ENCODE peak calls at places on chromosomes 6 and 20, in five cellular contexts. Q is cardiac fibroblast, M is ovary, R is lower lobe of right lung, K is PC-3. P is an unnamed sample.

GRCh38 chr6:15026832-15027231 is 219.0 kb upstream of the JARID2 start:
- DNase-seq in Q (no peak), R (no peak), K (peak; percentile 78), M (no peak), P (peak; percentile 43)

GRCh38 chr20:16580127-16580526 is 6.9 kb upstream of the KIF16B start:
- DNase-seq in K (peak; percentile 93), M (no peak), Q (peak; percentile 85), R (no peak), P (peak; percentile 76)

GRCh38 chr6:162526960-162527359 is 200.6 kb downstream of the PRKN start:
- DNase-seq in M (no peak), K (no peak), Q (no peak), R (no peak), P (no peak)

GRCh38 chr20:7207186-7207585 is 439.7 kb downstream of the BMP2 start:
- DNase-seq in M (no peak), Q (peak; percentile 8), K (peak; percentile 18), R (no peak), P (no peak)

GRCh38 chr6:163036251-163036650 is 308.5 kb downstream of the PACRG start:
- DNase-seq in M (no peak), R (no peak), K (no peak), Q (no peak), P (peak; percentile 25)

GRCh38 chr20:32626859-32627636 is 41.9 kb upstream of the NOL4L start:
- DNase-seq in R (no peak), Q (no peak), M (no peak), K (no peak), P (no peak)

GRCh38 chr6:139109558-139109957 is 25.3 kb upstream of the HECA start:
- DNase-seq in K (peak; percentile 43), R (no peak), M (no peak), Q (peak; percentile 62), P (peak; percentile 46)

GRCh38 chr6:87210979-87211378 is 55.6 kb downstream of the ZNF292 start:
- DNase-seq in Q (no peak), M (no peak), K (no peak), R (no peak), P (no peak)

GRCh38 chr6:170046786-170047626 is 243.9 kb downstream of the DLL1 start:
- DNase-seq in Q (no peak), M (no peak), K (no peak), R (peak; percentile 33), P (no peak)

GRCh38 chr20:50450961-50451752 is 59.0 kb upstream of the PTPN1 start:
- DNase-seq in K (no peak), Q (peak; percentile 64), M (peak; percentile 68), R (no peak), P (peak; percentile 77)

GRCh38 chr6:13098006-13098405 is 230.3 kb downstream of the TBC1D7 start:
- DNase-seq in Q (no peak), M (no peak), R (no peak), K (no peak), P (no peak)

GRCh38 chr6:118632359-118632758 is 19.0 kb downstream of the CEP85L start:
- DNase-seq in R (no peak), K (no peak), Q (no peak), M (no peak), P (no peak)

GRCh38 chr20:33408716-33409654 is 7.7 kb upstream of the CDK5RAP1 start:
- DNase-seq in R (no peak), Q (no peak), K (no peak), M (no peak), P (no peak)

GRCh38 chr6:26197736-26198625 is 110.8 kb downstream of the HFE start:
- DNase-seq in R (no peak), K (peak; percentile 47), Q (peak; percentile 36), M (no peak), P (no peak)

GRCh38 chr20:25197173-25197869 is 1.8 kb downstream of the ENTPD6 start:
- DNase-seq in Q (no peak), R (no peak), M (no peak), K (peak; percentile 25), P (no peak)

GRCh38 chr20:8435251-8436035 is 303.4 kb downstream of the PLCB1 start:
- DNase-seq in R (no peak), Q (no peak), K (no peak), M (no peak), P (no peak)

GRCh38 chr6:151993364-151993763 is 185.9 kb downstream of the ESR1 start:
- DNase-seq in R (no peak), Q (peak; percentile 12), K (no peak), M (peak; percentile 26), P (no peak)

GRCh38 chr6:158837684-158838625 is 18.8 kb upstream of the EZR start:
- DNase-seq in K (no peak), Q (peak; percentile 55), R (no peak), M (no peak), P (peak; percentile 67)

GRCh38 chr6:1995521-1996110 is 249.8 kb downstream of the GMDS start:
- DNase-seq in K (no peak), M (no peak), R (no peak), Q (no peak), P (no peak)
- TF ChIP-seq CTCF in K (no peak), M (no peak), R (no peak), Q (no peak), P (no peak)

GRCh38 chr6:160986831-160987230 is 4.7 kb upstream of the MAP3K4 start:
- DNase-seq in M (no peak), K (no peak), R (no peak), Q (no peak), P (no peak)
- H3K4me3 ChIP-seq in M (no peak overlapping the region), K (no peak overlapping the region), R (no peak overlapping the region), Q (no peak overlapping the region), P (no peak overlapping the region)

GRCh38 chr6:76861403-76861802 is 601.9 kb downstream of the HTR1B start:
- DNase-seq in Q (no peak), K (peak; percentile 27), M (no peak), R (no peak), P (no peak)
- TF ChIP-seq CTCF in Q (peak; percentile 35), K (peak; percentile 29), M (no peak), R (no peak), P (no peak)

DNA sequence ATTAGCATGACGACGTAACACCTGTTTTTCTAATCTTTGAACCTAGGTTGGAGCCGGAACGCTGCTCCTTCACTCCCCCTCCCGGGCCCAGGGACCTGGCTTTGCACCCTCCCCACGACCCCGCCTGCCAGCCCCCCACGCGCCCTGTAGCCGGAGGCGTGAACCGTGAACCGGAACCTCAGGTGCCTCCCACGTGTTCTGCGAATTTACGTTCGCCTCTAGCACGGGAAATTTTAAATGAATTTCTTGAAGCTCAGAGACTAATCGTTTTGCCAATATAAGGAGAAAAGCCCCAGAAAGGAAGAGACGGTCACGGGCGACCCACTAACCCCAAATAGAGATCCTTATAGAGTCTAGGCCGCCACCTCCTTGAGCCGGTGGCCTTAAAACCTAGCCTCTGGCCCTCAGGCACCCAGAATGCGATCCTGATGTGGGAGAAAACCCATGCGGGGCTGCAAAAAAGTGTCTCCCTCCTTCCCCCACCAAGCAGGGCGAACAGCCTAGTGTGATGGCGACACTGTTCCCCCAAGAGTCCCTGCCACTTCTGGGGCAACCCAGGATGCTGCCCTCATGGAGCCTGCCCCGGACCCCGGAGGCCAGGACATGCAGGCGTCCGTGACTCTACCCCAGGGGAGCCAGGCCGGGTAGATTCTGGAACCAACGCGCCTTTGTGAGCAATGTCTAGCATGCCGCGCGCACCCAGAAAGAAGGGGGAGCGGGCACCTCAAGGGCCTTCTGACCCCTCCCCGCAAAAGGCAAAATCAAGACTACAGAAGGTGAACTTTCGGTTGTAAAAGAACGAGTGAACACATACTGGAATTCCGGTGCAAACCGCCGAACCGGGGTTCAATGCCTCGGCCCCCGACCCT is 2.7 kb upstream of the SIM1 start:
- DNase-seq in M (no peak), K (no peak), Q (no peak), R (no peak), P (no peak)
- H3K4me3 ChIP-seq in M (no peak overlapping the region), K (no peak overlapping the region), Q (no peak overlapping the region), R (no peak overlapping the region), P (no peak overlapping the region)

DNA sequence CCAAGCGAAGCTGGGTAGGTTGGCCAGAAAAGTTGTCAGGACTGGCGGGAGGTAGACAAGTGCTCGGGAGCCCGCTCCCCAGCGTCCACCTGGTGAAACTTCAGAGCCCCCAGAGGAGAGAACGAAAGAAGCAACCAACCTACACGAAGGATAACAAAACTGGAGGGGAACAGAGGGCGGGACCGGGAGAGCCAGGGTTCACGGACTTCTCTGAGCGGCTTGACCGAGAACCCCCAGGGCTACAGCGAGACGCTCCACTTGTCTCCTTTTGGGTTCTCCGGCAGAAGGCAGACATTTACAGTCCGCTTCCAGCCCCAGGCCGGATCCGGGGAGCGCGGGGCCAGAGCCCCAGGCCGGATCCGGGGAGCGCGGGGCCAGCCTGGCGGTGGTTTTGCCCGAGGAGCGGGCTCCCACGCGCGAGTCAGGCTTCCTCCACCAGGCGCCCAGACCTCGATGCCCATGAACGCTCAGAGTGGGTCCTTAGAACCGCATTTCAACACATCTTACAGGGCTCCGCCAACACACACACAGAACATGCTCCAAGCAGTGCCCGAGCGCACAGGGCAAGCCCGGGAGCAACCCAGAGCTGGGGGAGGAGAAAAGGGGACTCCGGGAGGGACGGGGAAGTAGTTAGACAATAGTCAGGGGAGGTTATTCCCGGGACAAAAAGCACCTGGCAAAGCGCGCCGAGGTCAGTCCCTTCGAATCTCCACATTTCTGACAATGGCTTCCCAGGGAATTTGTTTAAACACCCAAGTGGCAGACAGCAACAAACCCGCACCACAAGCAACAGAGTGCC is 1.1 kb downstream of the PTPRK start:
- DNase-seq in M (peak; percentile 58), R (peak; percentile 63), K (peak; percentile 57), Q (peak; percentile 55), P (no peak)
- TF ChIP-seq CTCF in M (no peak), R (no peak), K (peak; percentile 38), Q (peak; percentile 14), P (no peak)